ENCODE peak calls at places on chromosomes 4 and X, in eight cellular contexts. One of them, this sample, is unnamed.

GRCh38 chrX:18146954-18147353 is 73.7 kb downstream of the BEND2 start:
- DNase-seq in right lobe of liver: no peak
- DNase-seq in NB4: peak; percentile 14
- DNase-seq in cardiac fibroblast: peak; percentile 1
- DNase-seq in breast epithelium: no peak
- DNase-seq in AG04450: no peak
- DNase-seq in HL-60: peak; percentile 2
- DNase-seq in AG10803: peak; percentile 1
- DNase-seq in this sample: no peak

GRCh38 chrX:29155286-29155685 is 568.0 kb downstream of the IL1RAPL1 start:
- DNase-seq in right lobe of liver: no peak
- DNase-seq in cardiac fibroblast: no peak
- DNase-seq in breast epithelium: no peak
- DNase-seq in AG10803: no peak
- DNase-seq in AG04450: no peak
- DNase-seq in NB4: no peak
- DNase-seq in HL-60: no peak
- DNase-seq in this sample: no peak

GRCh38 chr4:146255463-146255862 is 41.1 kb downstream of the REELD1 start:
- DNase-seq in NB4: no peak
- DNase-seq in cardiac fibroblast: peak; percentile 61
- DNase-seq in AG04450: no peak
- DNase-seq in AG10803: peak; percentile 68
- DNase-seq in HL-60: no peak
- DNase-seq in right lobe of liver: no peak
- DNase-seq in breast epithelium: no peak
- DNase-seq in this sample: no peak

GRCh38 chrX:102858826-102859627 is 78.0 kb upstream of the RAB40AL start:
- DNase-seq in AG04450: no peak
- DNase-seq in AG10803: peak; percentile 1
- DNase-seq in HL-60: no peak
- DNase-seq in NB4: peak; percentile 8
- DNase-seq in breast epithelium: no peak
- DNase-seq in right lobe of liver: no peak
- DNase-seq in cardiac fibroblast: no peak
- DNase-seq in this sample: no peak

GRCh38 chr4:90317785-90318184 is 190.6 kb downstream of the CCSER1 start:
- DNase-seq in cardiac fibroblast: peak; percentile 93
- DNase-seq in AG04450: peak; percentile 72
- DNase-seq in HL-60: no peak
- DNase-seq in NB4: no peak
- DNase-seq in breast epithelium: no peak
- DNase-seq in right lobe of liver: no peak
- DNase-seq in AG10803: peak; percentile 63
- DNase-seq in this sample: no peak

GRCh38 chrX:107135965-107136307 is 17.3 kb upstream of the RBM41 start:
- DNase-seq in breast epithelium: no peak
- DNase-seq in cardiac fibroblast: no peak
- DNase-seq in HL-60: no peak
- DNase-seq in NB4: no peak
- DNase-seq in right lobe of liver: no peak
- DNase-seq in AG04450: no peak
- DNase-seq in AG10803: no peak
- DNase-seq in this sample: no peak

GRCh38 chr4:172095161-172095560 is 282.0 kb downstream of the GALNTL6 start:
- DNase-seq in right lobe of liver: no peak
- DNase-seq in AG04450: no peak
- DNase-seq in HL-60: no peak
- DNase-seq in NB4: no peak
- DNase-seq in cardiac fibroblast: no peak
- DNase-seq in AG10803: no peak
- DNase-seq in breast epithelium: no peak
- DNase-seq in this sample: no peak

GRCh38 chr4:99273704-99274103 is 17.1 kb downstream of the ADH1A start:
- DNase-seq in breast epithelium: no peak
- DNase-seq in AG10803: no peak
- DNase-seq in right lobe of liver: no peak
- DNase-seq in NB4: no peak
- DNase-seq in cardiac fibroblast: no peak
- DNase-seq in HL-60: no peak
- DNase-seq in AG04450: no peak
- DNase-seq in this sample: no peak

GRCh38 chr4:71026086-71026485 is 32.6 kb downstream of the DCK start:
- DNase-seq in cardiac fibroblast: peak; percentile 68
- DNase-seq in NB4: no peak
- DNase-seq in AG04450: peak; percentile 53
- DNase-seq in AG10803: peak; percentile 81
- DNase-seq in breast epithelium: no peak
- DNase-seq in HL-60: no peak
- DNase-seq in right lobe of liver: no peak
- DNase-seq in this sample: no peak

GRCh38 chrX:94932278-94932965 is 1258.4 kb downstream of the FAM133A start:
- DNase-seq in right lobe of liver: no peak
- DNase-seq in breast epithelium: no peak
- DNase-seq in cardiac fibroblast: no peak
- DNase-seq in AG10803: no peak
- DNase-seq in HL-60: no peak
- DNase-seq in NB4: no peak
- DNase-seq in AG04450: no peak
- DNase-seq in this sample: no peak

GRCh38 chrX:5163663-5164062 is 1065.0 kb downstream of the NLGN4X start:
- DNase-seq in AG10803: no peak
- DNase-seq in breast epithelium: no peak
- DNase-seq in AG04450: no peak
- DNase-seq in cardiac fibroblast: no peak
- DNase-seq in NB4: no peak
- DNase-seq in HL-60: no peak
- DNase-seq in right lobe of liver: no peak
- DNase-seq in this sample: no peak

GRCh38 chrX:50075630-50076349 is 125.0 kb downstream of the AKAP4 start:
- DNase-seq in right lobe of liver: no peak
- DNase-seq in cardiac fibroblast: no peak
- DNase-seq in HL-60: peak; percentile 27
- DNase-seq in NB4: peak; percentile 5
- DNase-seq in AG04450: no peak
- DNase-seq in breast epithelium: no peak
- DNase-seq in AG10803: no peak
- DNase-seq in this sample: no peak

GRCh38 chr4:145619639-145619996 is 433 bp downstream of the MMAA start:
- DNase-seq in right lobe of liver: peak; percentile 89
- DNase-seq in AG04450: no peak
- DNase-seq in cardiac fibroblast: peak; percentile 61
- DNase-seq in breast epithelium: peak; percentile 52
- DNase-seq in NB4: no peak
- DNase-seq in HL-60: peak; percentile 31
- DNase-seq in AG10803: peak; percentile 51
- DNase-seq in this sample: peak; percentile 26

GRCh38 chr4:155529197-155529596 is 137.5 kb upstream of the GUCY1A1 start:
- DNase-seq in AG04450: no peak
- DNase-seq in cardiac fibroblast: peak; percentile 66
- DNase-seq in AG10803: peak; percentile 48
- DNase-seq in right lobe of liver: no peak
- DNase-seq in breast epithelium: no peak
- DNase-seq in HL-60: no peak
- DNase-seq in NB4: peak; percentile 11
- DNase-seq in this sample: no peak

GRCh38 chrX:44314259-44314734 is 29.2 kb downstream of the EFHC2 start:
- DNase-seq in cardiac fibroblast: peak; percentile 82
- DNase-seq in right lobe of liver: no peak
- DNase-seq in AG04450: peak; percentile 0
- DNase-seq in breast epithelium: no peak
- DNase-seq in HL-60: peak; percentile 90
- DNase-seq in NB4: peak; percentile 97
- DNase-seq in AG10803: peak; percentile 25
- DNase-seq in this sample: no peak

GRCh38 chrX:35562395-35562794 is 235.7 kb upstream of the MAGEB16 start:
- DNase-seq in HL-60: no peak
- DNase-seq in breast epithelium: no peak
- DNase-seq in AG04450: no peak
- DNase-seq in AG10803: no peak
- DNase-seq in cardiac fibroblast: no peak
- DNase-seq in NB4: no peak
- DNase-seq in right lobe of liver: no peak
- DNase-seq in this sample: no peak

GRCh38 chr4:22733816-22734215 is 41.1 kb downstream of the GBA3 start:
- DNase-seq in NB4: no peak
- DNase-seq in cardiac fibroblast: no peak
- DNase-seq in HL-60: no peak
- DNase-seq in AG10803: no peak
- DNase-seq in AG04450: no peak
- DNase-seq in right lobe of liver: no peak
- DNase-seq in breast epithelium: no peak
- DNase-seq in this sample: no peak

GRCh38 chrX:66760648-66761047 is 121.8 kb upstream of the EDA2R start:
- DNase-seq in AG10803: no peak
- DNase-seq in AG04450: no peak
- DNase-seq in cardiac fibroblast: no peak
- DNase-seq in HL-60: no peak
- DNase-seq in right lobe of liver: no peak
- DNase-seq in breast epithelium: no peak
- DNase-seq in NB4: peak; percentile 21
- DNase-seq in this sample: no peak
- TF ChIP-seq CTCF in AG10803: no peak
- TF ChIP-seq CTCF in AG04450: no peak
- TF ChIP-seq CTCF in cardiac fibroblast: no peak
- TF ChIP-seq CTCF in HL-60: no peak
- TF ChIP-seq CTCF in right lobe of liver: peak; percentile 35
- TF ChIP-seq CTCF in breast epithelium: no peak
- TF ChIP-seq CTCF in NB4: no peak
- TF ChIP-seq CTCF in this sample: no peak

DNA sequence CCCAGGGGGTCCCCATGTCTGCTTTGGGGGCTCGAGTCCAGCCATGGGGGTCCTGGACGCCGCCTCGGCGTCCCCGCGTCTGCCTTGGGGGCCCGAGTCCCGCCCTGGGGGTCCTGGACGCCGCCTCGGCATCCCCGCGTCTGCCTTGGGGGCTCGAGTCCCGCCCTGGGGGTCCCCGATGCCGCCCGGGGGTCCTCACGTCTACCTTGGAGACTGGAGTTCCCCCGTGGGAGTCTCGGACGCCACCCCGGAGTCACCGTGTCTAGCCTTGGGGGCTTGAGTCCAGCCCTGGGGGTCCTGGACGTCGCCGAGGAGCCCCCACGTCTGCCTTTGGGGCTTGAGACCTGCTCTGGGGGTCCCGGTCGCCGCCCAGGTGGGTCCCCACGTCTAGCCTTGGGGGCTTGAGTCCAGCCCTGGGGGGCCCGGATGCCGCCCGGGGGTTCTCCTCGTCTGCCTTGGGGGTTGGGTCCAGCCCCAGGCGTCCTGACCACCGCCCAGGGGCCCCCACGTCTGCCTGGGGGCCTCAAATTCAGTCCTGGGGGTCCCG is 1.1 kb upstream of the GTPBP6 start:
- DNase-seq in HL-60: no peak
- DNase-seq in right lobe of liver: peak; percentile 58
- DNase-seq in NB4: no peak
- DNase-seq in AG04450: no peak
- DNase-seq in AG10803: no peak
- DNase-seq in breast epithelium: peak; percentile 51
- DNase-seq in cardiac fibroblast: no peak
- DNase-seq in this sample: no peak
- H3K4me3 ChIP-seq in HL-60: peak overlapping the region; percentile 56
- H3K4me3 ChIP-seq in right lobe of liver: peak overlapping the region; percentile 76
- H3K4me3 ChIP-seq in NB4: peak overlapping the region; percentile 63
- H3K4me3 ChIP-seq in AG04450: peak overlapping the region; percentile 90
- H3K4me3 ChIP-seq in AG10803: peak overlapping the region; percentile 90
- H3K4me3 ChIP-seq in breast epithelium: peak overlapping the region; percentile 81
- H3K4me3 ChIP-seq in cardiac fibroblast: peak overlapping the region; percentile 99
- H3K4me3 ChIP-seq in this sample: peak overlapping the region; percentile 92

GRCh38 chr4:112726041-112726440 is 89.1 kb downstream of the LARP7 start:
- DNase-seq in cardiac fibroblast: no peak
- DNase-seq in HL-60: peak; percentile 3
- DNase-seq in AG10803: no peak
- DNase-seq in AG04450: no peak
- DNase-seq in NB4: no peak
- DNase-seq in right lobe of liver: no peak
- DNase-seq in breast epithelium: no peak
- DNase-seq in this sample: no peak
- TF ChIP-seq CTCF in cardiac fibroblast: no peak
- TF ChIP-seq CTCF in HL-60: no peak
- TF ChIP-seq CTCF in AG10803: no peak
- TF ChIP-seq CTCF in AG04450: no peak
- TF ChIP-seq CTCF in NB4: no peak
- TF ChIP-seq CTCF in right lobe of liver: no peak
- TF ChIP-seq CTCF in breast epithelium: no peak
- TF ChIP-seq CTCF in this sample: no peak

DNA sequence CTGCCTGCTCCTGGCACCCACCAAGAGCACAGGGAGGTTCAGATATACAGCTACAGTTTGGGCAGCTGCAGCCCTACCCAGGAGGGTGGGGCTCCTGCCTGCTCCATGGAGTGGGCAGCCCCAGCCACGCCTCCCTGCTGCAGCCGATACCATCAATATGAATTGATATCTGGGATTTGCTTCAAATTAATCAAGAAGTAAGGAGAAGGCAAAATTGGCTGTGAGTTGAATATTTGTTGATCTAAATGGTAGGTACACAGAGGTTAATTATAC is 31.2 kb upstream of the ZNF280C start:
- DNase-seq in HL-60: no peak
- DNase-seq in NB4: no peak
- DNase-seq in cardiac fibroblast: no peak
- DNase-seq in breast epithelium: no peak
- DNase-seq in AG10803: no peak
- DNase-seq in right lobe of liver: no peak
- DNase-seq in AG04450: no peak
- DNase-seq in this sample: no peak
- H3K4me3 ChIP-seq in HL-60: no peak overlapping the region
- H3K4me3 ChIP-seq in NB4: no peak overlapping the region
- H3K4me3 ChIP-seq in cardiac fibroblast: no peak overlapping the region
- H3K4me3 ChIP-seq in breast epithelium: no peak overlapping the region
- H3K4me3 ChIP-seq in AG10803: no peak overlapping the region
- H3K4me3 ChIP-seq in right lobe of liver: no peak overlapping the region
- H3K4me3 ChIP-seq in AG04450: no peak overlapping the region
- H3K4me3 ChIP-seq in this sample: no peak overlapping the region

GRCh38 chr4:10063544-10064300 is 42.4 kb upstream of the SLC2A9 start:
- DNase-seq in HL-60: peak; percentile 57
- DNase-seq in NB4: peak; percentile 51
- DNase-seq in right lobe of liver: peak; percentile 78
- DNase-seq in breast epithelium: no peak
- DNase-seq in AG04450: peak; percentile 42
- DNase-seq in cardiac fibroblast: peak; percentile 96
- DNase-seq in AG10803: peak; percentile 85
- DNase-seq in this sample: peak; percentile 87
- TF ChIP-seq CTCF in HL-60: peak; percentile 75
- TF ChIP-seq CTCF in NB4: peak; percentile 27
- TF ChIP-seq CTCF in right lobe of liver: peak; percentile 60
- TF ChIP-seq CTCF in breast epithelium: peak; percentile 44
- TF ChIP-seq CTCF in AG04450: peak; percentile 69
- TF ChIP-seq CTCF in cardiac fibroblast: peak; percentile 92
- TF ChIP-seq CTCF in AG10803: peak; percentile 87
- TF ChIP-seq CTCF in this sample: no peak

DNA sequence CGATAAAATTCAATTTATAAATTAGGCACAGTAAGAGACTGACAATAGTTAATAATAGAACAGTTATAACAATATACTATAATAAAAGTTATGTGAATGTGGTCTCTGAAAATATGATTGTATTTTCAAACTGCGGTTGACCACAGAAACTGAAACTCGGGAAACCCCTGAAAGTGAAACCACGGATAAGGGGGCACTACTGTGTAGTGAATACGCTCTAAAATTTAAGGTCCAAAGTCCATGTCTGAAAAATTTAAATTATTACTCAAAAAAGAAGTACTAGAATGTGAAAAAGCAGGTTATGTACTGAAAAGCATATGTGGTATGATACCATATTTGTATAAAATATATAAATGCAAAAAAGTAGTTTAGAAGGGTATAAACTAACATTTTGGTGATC is 1.9 kb downstream of the SMIM14 start:
- DNase-seq in breast epithelium: no peak
- DNase-seq in NB4: peak; percentile 41
- DNase-seq in right lobe of liver: no peak
- DNase-seq in cardiac fibroblast: peak; percentile 33
- DNase-seq in HL-60: no peak
- DNase-seq in AG04450: no peak
- DNase-seq in AG10803: no peak
- DNase-seq in this sample: no peak
- H3K4me3 ChIP-seq in breast epithelium: peak overlapping the region; percentile 90
- H3K4me3 ChIP-seq in NB4: peak overlapping the region; percentile 92
- H3K4me3 ChIP-seq in right lobe of liver: peak overlapping the region; percentile 88
- H3K4me3 ChIP-seq in cardiac fibroblast: peak overlapping the region; percentile 95
- H3K4me3 ChIP-seq in HL-60: peak overlapping the region; percentile 8
- H3K4me3 ChIP-seq in AG04450: peak overlapping the region; percentile 70
- H3K4me3 ChIP-seq in AG10803: peak overlapping the region; percentile 93
- H3K4me3 ChIP-seq in this sample: no peak overlapping the region

This sample was measured in lower leg skin.